ENCODE peak calls at places on chromosomes 16 and 17, in seven cellular contexts. N is transverse colon, L is sigmoid colon, H is ovary, M is H1, Y is A549, V is suprapubic skin. X is an unnamed sample.

GRCh38 chr17:30433514-30433913 is 43.7 kb upstream of the GOSR1 start:
- DNase-seq in N (no peak), L (no peak), H (no peak), M (no peak), Y (peak; percentile 20), V (no peak), X (no peak)

GRCh38 chr16:17162560-17162959 is 308.2 kb downstream of the XYLT1 start:
- DNase-seq in N (no peak), L (no peak), H (no peak), M (no peak), Y (no peak), V (no peak), X (no peak)

GRCh38 chr17:44968225-44969143 is at the start of gene C1QL1:
- DNase-seq in N (peak; percentile 92), L (peak; percentile 96), H (peak; percentile 96), M (peak; percentile 68), Y (peak; percentile 96), V (peak; percentile 89), X (peak; percentile 77)

GRCh38 chr17:77054926-77055325 is 85.8 kb upstream of the SEC14L1 start:
- DNase-seq in N (no peak), L (no peak), H (no peak), M (no peak), Y (no peak), V (no peak), X (no peak)

GRCh38 chr17:52759864-52760263 is 601.4 kb upstream of the CA10 start:
- DNase-seq in N (peak; percentile 19), L (no peak), H (no peak), M (no peak), Y (no peak), V (no peak), X (no peak)

GRCh38 chr17:17647521-17648178 is 33.6 kb upstream of the RAI1 start:
- DNase-seq in N (no peak), L (no peak), H (no peak), M (no peak), Y (no peak), V (no peak), X (no peak)

GRCh38 chr16:19809121-19809635 is 75.5 kb downstream of the GPRC5B start:
- DNase-seq in N (no peak), L (peak; percentile 49), H (no peak), M (no peak), Y (no peak), V (no peak), X (no peak)

GRCh38 chr17:34349748-34350147 is 6.5 kb upstream of the CCL13 start:
- DNase-seq in N (no peak), L (no peak), H (no peak), M (no peak), Y (no peak), V (no peak), X (no peak)

GRCh38 chr17:72710185-72710584 is 382.3 kb downstream of the SLC39A11 start:
- DNase-seq in N (no peak), L (no peak), H (no peak), M (no peak), Y (no peak), V (no peak), X (no peak)

GRCh38 chr17:18921912-18922451 is 30.0 kb upstream of the SLC5A10 start:
- DNase-seq in N (peak; percentile 28), L (peak; percentile 59), H (peak; percentile 39), M (no peak), Y (peak; percentile 96), V (no peak), X (no peak)

GRCh38 chr17:44205962-44206824 is 6.5 kb upstream of the ATXN7L3 start:
- DNase-seq in N (no peak), L (no peak), H (no peak), M (no peak), Y (no peak), V (no peak), X (no peak)

GRCh38 chr17:65099941-65100315 is 37.2 kb upstream of the RGS9 start:
- DNase-seq in N (peak; percentile 61), L (peak; percentile 73), H (no peak), M (no peak), Y (peak; percentile 87), V (peak; percentile 84), X (peak; percentile 66)

GRCh38 chr16:72068930-72069329 is 5.9 kb downstream of the HPR start:
- DNase-seq in N (no peak), L (no peak), H (no peak), M (no peak), Y (no peak), V (no peak), X (no peak)

GRCh38 chr17:62761884-62762283 is 46.2 kb downstream of the MARCHF10 start:
- DNase-seq in N (no peak), L (no peak), H (no peak), M (peak; percentile 92), Y (no peak), V (peak; percentile 40), X (no peak)

GRCh38 chr17:6428207-6428965 is 6.5 kb downstream of the AIPL1 start:
- DNase-seq in N (no peak), L (no peak), H (no peak), M (no peak), Y (no peak), V (no peak), X (no peak)

GRCh38 chr17:4332296-4332970 is 34.0 kb downstream of the UBE2G1 start:
- DNase-seq in N (no peak), L (no peak), H (no peak), M (no peak), Y (no peak), V (no peak), X (no peak)

GRCh38 chr16:4580245-4580644 is 24.1 kb downstream of the C16orf96 start:
- DNase-seq in N (no peak), L (no peak), H (no peak), M (no peak), Y (no peak), V (no peak), X (no peak)

GRCh38 chr17:43068570-43069367 is 43.7 kb downstream of the RND2 start:
- DNase-seq in N (no peak), L (no peak), H (no peak), M (no peak), Y (no peak), V (no peak), X (no peak)

GRCh38 chr17:33469911-33470310 is 176.8 kb upstream of the ASIC2 start:
- DNase-seq in N (peak; percentile 35), L (no peak), H (no peak), M (no peak), Y (no peak), V (no peak), X (no peak)

GRCh38 chr16:21645261-21645721 is 7.1 kb downstream of the IGSF6 start:
- DNase-seq in N (no peak), L (no peak), H (no peak), M (no peak), Y (no peak), V (no peak), X (no peak)

GRCh38 chr16:24852281-24852721 is 6.5 kb downstream of the SLC5A11 start:
- DNase-seq in N (no peak), L (peak; percentile 56), H (no peak), M (no peak), Y (no peak), V (no peak), X (no peak)
- H3K4me3 ChIP-seq in N (no peak overlapping the region), L (no peak overlapping the region), H (no peak overlapping the region), M (no peak overlapping the region), Y (no peak overlapping the region), V (no peak overlapping the region), X (no peak overlapping the region)

DNA sequence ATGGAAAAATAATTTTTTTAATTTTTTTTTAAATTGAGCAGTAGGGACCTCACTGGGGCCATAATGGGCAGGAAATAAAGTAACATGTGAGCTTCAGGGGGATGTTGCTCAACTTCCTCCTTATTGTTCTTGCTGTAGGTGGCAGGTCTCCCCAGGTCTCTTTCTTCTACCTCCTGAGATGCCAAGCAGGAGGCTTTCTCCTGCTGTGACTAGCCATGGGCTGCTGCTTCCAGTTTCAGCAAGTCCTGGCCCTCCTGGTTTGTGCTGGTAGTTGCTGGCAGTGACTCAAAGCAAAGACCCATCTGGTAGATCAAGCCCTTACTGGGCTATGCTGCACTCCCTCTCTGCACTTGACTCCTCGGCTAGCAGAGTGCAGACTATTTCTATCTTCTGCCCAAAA is 2.3 kb downstream of the DPEP2NB start:
- DNase-seq in N (no peak), L (no peak), H (no peak), M (no peak), Y (no peak), V (no peak), X (no peak)
- TF ChIP-seq EP300 in N (no peak), L (no peak), H (no peak), M (no peak), Y (no peak), V (no peak), X (peak; percentile 37)

DNA sequence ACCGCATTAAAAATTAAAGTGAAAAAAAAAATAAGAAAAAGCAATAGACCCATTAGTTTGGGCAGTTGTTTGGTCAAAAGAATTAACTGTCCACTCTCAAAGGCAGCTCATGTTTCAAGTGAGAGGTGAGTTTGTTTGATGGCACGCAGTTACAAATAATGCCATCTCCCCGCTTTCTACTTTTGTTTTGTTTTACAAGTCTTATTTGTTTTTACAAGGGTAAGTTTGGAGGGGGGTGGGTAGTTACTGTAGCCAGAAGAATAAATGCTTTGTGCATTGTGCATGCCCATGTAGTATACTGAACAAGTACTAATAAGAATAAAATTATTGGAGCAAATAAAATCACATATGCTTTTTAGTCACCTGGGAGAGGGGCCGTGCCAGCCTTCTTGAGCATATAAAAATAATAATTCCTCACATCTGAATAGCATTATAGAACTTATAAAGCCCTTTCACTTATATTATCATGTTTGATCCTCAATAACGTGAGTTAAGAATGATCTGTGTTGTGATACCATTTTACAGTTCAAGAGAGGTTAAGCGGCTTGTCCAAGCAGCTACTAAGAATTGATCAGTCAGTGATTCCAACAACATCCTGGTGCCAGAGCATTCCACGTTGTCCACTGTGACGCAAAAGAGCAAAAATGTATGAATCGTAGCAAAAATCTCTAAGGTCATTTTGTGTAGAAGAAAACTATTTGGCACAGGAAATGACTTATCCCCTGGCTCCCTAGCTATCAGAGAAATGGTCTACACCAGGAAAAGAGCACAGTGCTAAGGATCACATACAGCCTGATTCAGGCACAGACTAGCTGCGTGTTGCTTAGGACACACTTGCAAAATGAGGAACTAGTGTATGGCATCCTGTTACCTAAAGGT is 32.9 kb downstream of the ANKFN1 start:
- DNase-seq in N (no peak), L (no peak), H (no peak), M (no peak), Y (no peak), V (no peak), X (no peak)
- TF ChIP-seq POLR2A in N (no peak), L (no peak), H (no peak), M (no peak), Y (no peak), V (no peak), X (no peak)

GRCh38 chr17:37480427-37480826 is 9.3 kb upstream of the DUSP14 start:
- DNase-seq in N (no peak), L (no peak), H (no peak), M (no peak), Y (no peak), V (no peak), X (no peak)

GRCh38 chr17:37479025-37479424 is 10.7 kb upstream of the DUSP14 start:
- DNase-seq in N (no peak), L (no peak), H (no peak), M (no peak), Y (no peak), V (no peak), X (no peak)

GRCh38 chr17:37478187-37478586 is 11.5 kb upstream of the DUSP14 start:
- DNase-seq in N (no peak), L (no peak), H (no peak), M (no peak), Y (no peak), V (no peak), X (peak; percentile 66)

GRCh38 chr17:37483311-37484039 is 6.2 kb upstream of the DUSP14 start:
- DNase-seq in N (peak; percentile 19), L (peak; percentile 70), H (no peak), M (no peak), Y (no peak), V (no peak), X (no peak)

GRCh38 chr17:37481001-37481665 is 8.6 kb upstream of the DUSP14 start:
- DNase-seq in N (no peak), L (no peak), H (no peak), M (no peak), Y (no peak), V (no peak), X (no peak)
- H3K4me3 ChIP-seq in N (no peak overlapping the region), L (no peak overlapping the region), H (no peak overlapping the region), M (no peak overlapping the region), Y (no peak overlapping the region), V (no peak overlapping the region), X (no peak overlapping the region)

X was measured in tibial nerve.